ENCODE peak calls at places on chromosomes 6 and 20, in ten cellular contexts. C is A549, E is neural progenitor cell, R is lower leg skin, L is HFF-Myc, B is tibial nerve, N is psoas muscle, F is fibroblast of mammary gland, A is endothelial cell of umbilical vein, P is osteoblast. Y is an unnamed sample.

GRCh38 chr6:115663681-115664080 is 397.0 kb downstream of the FRK start:
- DNase-seq in B (no peak), R (no peak), P (no peak), E (no peak), C (no peak), L (no peak), N (no peak), A (no peak), F (no peak), Y (no peak)

GRCh38 chr6:11909696-11910132 is 102.4 kb upstream of the HIVEP1 start:
- DNase-seq in P (peak; percentile 62), A (no peak), R (no peak), E (no peak), L (no peak), F (peak; percentile 51), B (no peak), N (no peak), C (no peak), Y (no peak)

GRCh38 chr6:80550271-80550670 is 443.8 kb downstream of the BCKDHB start:
- DNase-seq in C (no peak), F (no peak), N (no peak), R (no peak), B (no peak), P (no peak), E (no peak), A (no peak), L (no peak), Y (peak; percentile 56)

GRCh38 chr6:97594834-97595233 is 311.8 kb upstream of the MMS22L start:
- DNase-seq in L (no peak), B (no peak), E (no peak), N (no peak), P (no peak), C (no peak), F (peak; percentile 34), A (no peak), R (no peak), Y (peak; percentile 1)

GRCh38 chr6:133990321-133990720 is 37.3 kb downstream of the TBPL1 start:
- DNase-seq in R (no peak), N (no peak), L (no peak), C (no peak), F (no peak), P (no peak), A (no peak), E (no peak), B (no peak), Y (no peak)

GRCh38 chr6:34189806-34190503 is 44.1 kb upstream of the GRM4 start:
- DNase-seq in C (no peak), B (no peak), E (no peak), R (peak; percentile 81), L (no peak), P (no peak), F (no peak), A (no peak), N (no peak), Y (no peak)

GRCh38 chr20:13455713-13456112 is 183.0 kb downstream of the TASP1 start:
- DNase-seq in A (no peak), C (no peak), B (no peak), P (no peak), R (no peak), F (peak; percentile 34), L (no peak), E (no peak), N (peak; percentile 31), Y (peak; percentile 89)

GRCh38 chr20:54132612-54133433 is 41.0 kb downstream of the CYP24A1 start:
- DNase-seq in R (no peak), B (no peak), F (peak; percentile 100), P (peak; percentile 90), N (no peak), L (peak; percentile 96), A (no peak), C (peak; percentile 70), E (peak; percentile 52), Y (peak; percentile 99)

GRCh38 chr6:47631248-47632196 is 66.9 kb upstream of the ADGRF4 start:
- DNase-seq in E (peak; percentile 50), R (no peak), N (no peak), L (peak; percentile 33), A (peak; percentile 76), B (no peak), P (peak; percentile 62), F (peak; percentile 61), C (no peak), Y (peak; percentile 53)

GRCh38 chr6:47626782-47627181 is 71.6 kb upstream of the ADGRF4 start:
- DNase-seq in F (no peak), L (no peak), N (no peak), P (no peak), R (no peak), A (no peak), C (no peak), B (no peak), E (no peak), Y (no peak)

GRCh38 chr6:47630587-47630986 is 67.8 kb upstream of the ADGRF4 start:
- DNase-seq in E (no peak), R (no peak), N (no peak), C (no peak), L (no peak), F (no peak), P (no peak), B (no peak), A (no peak), Y (no peak)

GRCh38 chr6:47628448-47629272 is 69.7 kb upstream of the ADGRF4 start:
- DNase-seq in F (no peak), P (no peak), A (no peak), E (no peak), L (no peak), B (no peak), R (no peak), N (no peak), C (no peak), Y (no peak)

GRCh38 chr6:47629954-47630353 is 68.4 kb upstream of the ADGRF4 start:
- DNase-seq in C (no peak), F (no peak), R (no peak), L (no peak), N (no peak), B (no peak), A (no peak), P (no peak), E (no peak), Y (no peak)
- TF ChIP-seq CTCF in C (no peak), F (no peak), R (no peak), L (no peak), N (no peak), B (no peak), A (no peak), P (no peak), E (no peak), Y (no peak)

DNA sequence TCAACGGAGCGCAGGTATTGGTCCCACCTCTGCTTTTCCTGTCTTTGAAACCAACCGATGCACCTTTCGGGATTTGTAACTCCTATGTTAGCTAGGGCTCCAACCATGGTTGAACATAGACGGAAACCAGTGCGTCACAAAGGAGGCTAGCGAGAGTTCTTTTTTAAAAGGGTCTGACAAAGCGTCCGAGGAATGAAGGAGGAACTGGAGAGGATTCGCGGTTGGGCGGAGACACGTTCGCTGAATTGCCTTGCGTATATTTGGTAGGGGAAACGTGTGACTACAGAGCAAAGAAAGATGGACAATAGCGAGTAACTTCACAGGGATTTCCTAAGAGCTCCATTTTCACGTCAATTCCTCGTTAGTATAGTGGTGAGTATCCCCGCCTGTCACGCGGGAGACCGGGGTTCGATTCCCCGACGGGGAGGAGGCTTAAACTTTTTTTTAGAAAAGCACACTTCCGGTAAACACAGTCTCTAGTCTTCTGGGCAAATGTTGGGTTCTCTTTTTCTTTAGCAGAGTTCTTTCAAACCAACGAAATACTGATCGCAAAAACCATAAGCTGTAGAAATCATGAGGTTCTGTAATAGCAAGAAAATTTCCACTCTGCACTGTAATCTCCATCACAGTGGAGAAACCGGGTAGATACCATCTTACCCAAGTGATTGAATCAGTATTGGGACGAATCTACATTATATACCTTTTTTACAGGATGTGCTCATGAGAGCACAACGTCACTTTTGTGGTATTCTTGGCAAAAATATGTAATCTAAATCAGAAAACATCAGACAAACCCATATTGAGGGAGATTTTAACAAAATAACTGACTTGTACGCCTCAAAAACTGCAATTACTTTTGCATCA is 6.6 kb upstream of the ZNF184 start:
- DNase-seq in F (peak; percentile 97), P (peak; percentile 86), B (peak; percentile 66), L (peak; percentile 83), N (peak; percentile 73), E (peak; percentile 87), C (peak; percentile 40), R (peak; percentile 96), A (peak; percentile 94), Y (peak; percentile 94)
- H3K4me3 ChIP-seq in F (peak overlapping the region; percentile 93), P (peak overlapping the region; percentile 78), B (peak overlapping the region; percentile 65), L (peak overlapping the region; percentile 85), N (peak overlapping the region; percentile 73), E (peak overlapping the region; percentile 91), C (peak overlapping the region; percentile 88), R (peak overlapping the region; percentile 83), A (peak overlapping the region; percentile 93), Y (peak overlapping the region; percentile 92)

DNA sequence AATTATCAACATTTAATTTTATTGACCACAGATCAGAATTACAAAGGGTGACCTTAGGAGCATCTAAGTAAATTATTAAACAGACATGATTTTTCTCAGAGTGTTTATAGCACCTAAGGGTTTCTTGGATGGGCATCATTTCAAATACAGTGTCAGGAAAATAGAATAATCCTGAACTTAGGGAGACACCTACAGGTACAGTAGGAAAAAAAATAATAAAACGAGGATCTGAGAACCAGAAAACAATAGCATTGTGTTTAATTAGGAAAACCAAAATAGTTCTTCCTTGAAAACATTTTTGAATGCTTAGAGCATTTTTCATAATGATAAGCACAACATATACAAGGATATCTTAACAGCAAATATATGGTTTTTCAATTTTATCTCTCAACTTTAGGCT is 39.2 kb downstream of the MMUT start:
- DNase-seq in F (peak; percentile 33), L (no peak), C (peak; percentile 4), A (peak; percentile 14), N (no peak), P (no peak), R (no peak), E (no peak), B (no peak), Y (peak; percentile 9)
- TF ChIP-seq CTCF in F (peak; percentile 11), L (no peak), C (peak; percentile 54), A (no peak), N (no peak), P (peak; percentile 33), R (no peak), E (peak; percentile 31), B (no peak), Y (peak; percentile 19)

GRCh38 chr6:15358579-15359327 is 112.9 kb downstream of the JARID2 start:
- DNase-seq in B (no peak), L (no peak), N (no peak), C (no peak), P (no peak), F (no peak), A (no peak), R (no peak), E (no peak), Y (no peak)

GRCh38 chr6:15352229-15352628 is 106.4 kb downstream of the JARID2 start:
- DNase-seq in E (no peak), P (no peak), F (peak; percentile 42), R (no peak), A (no peak), C (no peak), N (no peak), B (no peak), L (no peak), Y (no peak)

GRCh38 chr6:15357832-15358231 is 112.0 kb downstream of the JARID2 start:
- DNase-seq in E (no peak), B (no peak), P (no peak), N (no peak), L (no peak), C (no peak), A (no peak), R (no peak), F (no peak), Y (no peak)

GRCh38 chr6:15352884-15353283 is 107.0 kb downstream of the JARID2 start:
- DNase-seq in N (no peak), C (no peak), L (no peak), B (no peak), F (peak; percentile 53), R (no peak), E (no peak), A (no peak), P (no peak), Y (no peak)

GRCh38 chr6:15355683-15356099 is 109.8 kb downstream of the JARID2 start:
- DNase-seq in R (no peak), P (no peak), F (no peak), C (no peak), E (no peak), B (no peak), A (no peak), L (no peak), N (no peak), Y (no peak)
- H3K4me3 ChIP-seq in R (no peak overlapping the region), P (no peak overlapping the region), F (no peak overlapping the region), C (no peak overlapping the region), E (no peak overlapping the region), B (no peak overlapping the region), A (no peak overlapping the region), L (no peak overlapping the region), N (no peak overlapping the region), Y (no peak overlapping the region)

Y was measured in fibroblast of villous mesenchyme.